ENCODE peak calls at places on chromosomes 2 and 18, in six cellular contexts. F is activated T-cell treated with anti-CD3 and anti-CD28 coated beads for 24 hours, G is T follicular helper cell, A is endothelial cell, N is endodermal cell, W is RPMI7951. M is an unnamed sample.

GRCh38 chr2:144583741-144584453 is 64.0 kb upstream of the ZEB2 start:
- DNase-seq in W (peak), N (no peak), G (no peak), A (no peak), F (no peak), M (no peak)

GRCh38 chr2:224987733-224988132 is 54.5 kb downstream of the DOCK10 start:
- DNase-seq in G (no peak), W (peak), A (no peak), F (no peak), N (no peak), M (no peak)

GRCh38 chr2:157348291-157348921 is 22.8 kb upstream of the ERMN start:
- DNase-seq in W (no peak), A (no peak), N (no peak), F (no peak), G (no peak), M (no peak)

GRCh38 chr2:160615706-160616105 is 122.1 kb upstream of the RBMS1 start:
- DNase-seq in F (no peak), W (no peak), N (no peak), A (no peak), G (no peak), M (no peak)

GRCh38 chr2:158266106-158266505 is 164.4 kb downstream of the UPP2 start:
- DNase-seq in F (no peak), A (no peak), N (no peak), W (no peak), G (no peak), M (no peak)

GRCh38 chr2:233436191-233436581 is 81.9 kb downstream of the DGKD start:
- DNase-seq in W (no peak), F (no peak), N (peak), A (no peak), G (no peak), M (no peak)

GRCh38 chr18:61530681-61531080 is 197.5 kb downstream of the CDH20 start:
- DNase-seq in G (no peak), W (no peak), F (no peak), A (no peak), N (no peak), M (no peak)

GRCh38 chr2:136019825-136020224 is 34.4 kb upstream of the DARS1 start:
- DNase-seq in W (no peak), F (no peak), G (no peak), N (no peak), A (no peak), M (no peak)

GRCh38 chr2:99085400-99085799 is 56.1 kb upstream of the C2orf15 start:
- DNase-seq in A (no peak), W (peak), G (no peak), N (peak), F (no peak), M (no peak)

GRCh38 chr18:36328385-36328858 is 30.9 kb downstream of the FHOD3 start:
- DNase-seq in A (no peak), N (no peak), F (no peak), W (peak), G (no peak), M (no peak)

GRCh38 chr18:26104037-26104436 is 13.6 kb upstream of the SS18 start:
- DNase-seq in N (no peak), W (no peak), F (no peak), A (no peak), G (no peak), M (no peak)

GRCh38 chr2:219230201-219230540 is 565 bp downstream of the ANKZF1 start:
- DNase-seq in A (peak), N (peak), G (no peak), W (peak), F (no peak), M (no peak)

GRCh38 chr2:234544659-234545611 is 48.1 kb upstream of the ARL4C start:
- DNase-seq in G (peak), F (peak), A (peak), W (peak), N (peak), M (peak)

GRCh38 chr2:28895189-28895893 is 874 bp downstream of the WDR43 start:
- DNase-seq in N (peak), W (peak), A (no peak), G (no peak), F (peak), M (no peak)

GRCh38 chr18:25038261-25038660 is 313.7 kb downstream of the ZNF521 start:
- DNase-seq in W (no peak), N (no peak), F (no peak), A (no peak), G (no peak), M (no peak)

GRCh38 chr2:142668420-142668819 is 209.0 kb upstream of the KYNU start:
- DNase-seq in G (no peak), F (no peak), N (no peak), W (no peak), A (no peak), M (no peak)

GRCh38 chr18:6355789-6356589 is 58.7 kb downstream of the L3MBTL4 start:
- DNase-seq in G (no peak), N (no peak), A (no peak), F (no peak), W (peak), M (no peak)

GRCh38 chr2:191627518-191627917 is 50.4 kb upstream of the NABP1 start:
- DNase-seq in G (no peak), N (no peak), A (no peak), F (no peak), W (no peak), M (no peak)

GRCh38 chr2:104321141-104321799 is 532.6 kb upstream of the POU3F3 start:
- DNase-seq in G (no peak), W (no peak), N (no peak), A (no peak), F (no peak), M (no peak)

GRCh38 chr18:27921904-27922541 is 254.9 kb downstream of the CDH2 start:
- DNase-seq in G (no peak), A (no peak), N (peak), F (no peak), W (peak), M (no peak)

GRCh38 chr2:10536569-10537133 is 88.5 kb upstream of the ODC1 start:
- DNase-seq in G (no peak), A (no peak), F (no peak), N (peak), W (peak), M (no peak)

GRCh38 chr2:239663364-239663924 is 262.6 kb upstream of the HDAC4 start:
- DNase-seq in N (no peak), A (no peak), G (no peak), F (no peak), W (no peak), M (no peak)

GRCh38 chr2:101310591-101311389 is 2.3 kb upstream of the RNF149 start:
- DNase-seq in N (no peak), F (no peak), W (no peak), A (no peak), G (no peak), M (no peak)

GRCh38 chr2:62382122-62382521 is 123.9 kb downstream of the TMEM17 start:
- DNase-seq in A (no peak), G (no peak), F (no peak), N (no peak), W (peak), M (no peak)

GRCh38 chr2:120239488-120240287 is 13.0 kb upstream of the RALB start:
- DNase-seq in W (peak), G (no peak), A (peak), N (peak), F (no peak), M (no peak)

GRCh38 chr18:31273812-31274527 is 44.0 kb upstream of the DSG1 start:
- DNase-seq in N (no peak), F (no peak), A (no peak), W (no peak), G (no peak), M (no peak)

GRCh38 chr2:170817247-170817998 is 736 bp downstream of the GAD1 start:
- DNase-seq in N (peak), F (no peak), W (peak), A (peak), G (no peak), M (no peak)

GRCh38 chr2:151067658-151068369 is 193.8 kb downstream of the RBM43 start:
- DNase-seq in F (no peak), G (no peak), W (no peak), N (no peak), A (no peak), M (no peak)

GRCh38 chr2:211132046-211132445 is 575.6 kb downstream of the CPS1 start:
- DNase-seq in A (no peak), N (no peak), F (no peak), G (no peak), W (no peak), M (no peak)

GRCh38 chr2:226427538-226428307 is 371.9 kb downstream of the IRS1 start:
- DNase-seq in F (no peak), A (no peak), G (no peak), N (no peak), W (peak), M (no peak)

GRCh38 chr2:29443627-29444026 is 328.4 kb downstream of the CLIP4 start:
- DNase-seq in N (no peak), G (no peak), A (no peak), F (no peak), W (peak), M (no peak)

GRCh38 chr2:216911008-216911407 is 51.1 kb upstream of the TNP1 start:
- DNase-seq in F (no peak), W (no peak), N (no peak), G (no peak), A (no peak), M (no peak)

GRCh38 chr2:240597419-240598181 is 11.1 kb downstream of the CAPN10 start:
- DNase-seq in A (no peak), N (no peak), G (no peak), F (no peak), W (no peak), M (no peak)

GRCh38 chr2:171205551-171205950 is 44.9 kb upstream of the TLK1 start:
- DNase-seq in G (no peak), A (no peak), W (no peak), N (no peak), F (no peak), M (no peak)

GRCh38 chr2:218756599-218757377 is 25.2 kb upstream of the CYP27A1 start:
- DNase-seq in F (no peak), W (no peak), A (no peak), G (no peak), N (peak), M (no peak)

GRCh38 chr2:27303093-27304025 is 4.9 kb downstream of the UCN start:
- DNase-seq in W (peak), F (peak), G (peak), N (peak), A (peak), M (no peak)

GRCh38 chr2:107313316-107313715 is 427.3 kb upstream of the ST6GAL2 start:
- DNase-seq in A (no peak), F (no peak), W (no peak), N (no peak), G (no peak), M (no peak)

GRCh38 chr2:26911911-26912861 is 58.3 kb upstream of the MAPRE3 start:
- DNase-seq in W (peak), N (peak), A (no peak), F (no peak), G (no peak), M (no peak)

GRCh38 chr2:71935291-71935848 is 212.3 kb downstream of the CYP26B1 start:
- DNase-seq in A (no peak), W (peak), F (no peak), N (peak), G (no peak), M (peak)

GRCh38 chr2:240236217-240237111 is 96.0 kb upstream of the OTOS start:
- DNase-seq in A (no peak), G (no peak), W (no peak), N (peak), F (no peak), M (peak)